ENCODE peak calls at places on chromosomes 12 and 14, in eight cellular contexts. One of them, this sample, is unnamed.

GRCh38 chr14:39243831-39244230 is 10.1 kb downstream of the MIA2 start:
- DNase-seq in pancreas: no peak
- DNase-seq in tibial artery: no peak
- DNase-seq in AG09309: no peak
- DNase-seq in NB4: no peak
- DNase-seq in bronchial epithelial cell: peak
- DNase-seq in nephron progenitor cell: no peak
- DNase-seq in Calu3: peak
- DNase-seq in this sample: no peak

GRCh38 chr14:104860414-104860813 is 4.7 kb upstream of the CEP170B start:
- DNase-seq in pancreas: no peak
- DNase-seq in tibial artery: peak
- DNase-seq in AG09309: no peak
- DNase-seq in NB4: no peak
- DNase-seq in bronchial epithelial cell: no peak
- DNase-seq in nephron progenitor cell: no peak
- DNase-seq in Calu3: no peak
- DNase-seq in this sample: no peak

GRCh38 chr12:46303039-46303666 is 34.3 kb upstream of the SLC38A1 start:
- DNase-seq in pancreas: peak
- DNase-seq in tibial artery: no peak
- DNase-seq in AG09309: no peak
- DNase-seq in NB4: peak
- DNase-seq in bronchial epithelial cell: peak
- DNase-seq in nephron progenitor cell: no peak
- DNase-seq in Calu3: peak
- DNase-seq in this sample: no peak

GRCh38 chr12:114274131-114274530 is 131.8 kb downstream of the TBX5 start:
- DNase-seq in pancreas: no peak
- DNase-seq in tibial artery: no peak
- DNase-seq in AG09309: no peak
- DNase-seq in NB4: no peak
- DNase-seq in bronchial epithelial cell: no peak
- DNase-seq in nephron progenitor cell: no peak
- DNase-seq in Calu3: no peak
- DNase-seq in this sample: no peak

GRCh38 chr14:94217116-94217515 is 43.0 kb downstream of the PPP4R4 start:
- DNase-seq in pancreas: no peak
- DNase-seq in tibial artery: no peak
- DNase-seq in AG09309: no peak
- DNase-seq in NB4: no peak
- DNase-seq in bronchial epithelial cell: no peak
- DNase-seq in nephron progenitor cell: no peak
- DNase-seq in Calu3: peak
- DNase-seq in this sample: no peak

GRCh38 chr14:20631821-20632389 is 9.6 kb downstream of the OR6S1 start:
- DNase-seq in pancreas: peak
- DNase-seq in tibial artery: no peak
- DNase-seq in AG09309: no peak
- DNase-seq in NB4: peak
- DNase-seq in bronchial epithelial cell: peak
- DNase-seq in nephron progenitor cell: peak
- DNase-seq in Calu3: peak
- DNase-seq in this sample: no peak

GRCh38 chr14:21308132-21308478 is 28.2 kb downstream of the RPGRIP1 start:
- DNase-seq in pancreas: no peak
- DNase-seq in tibial artery: no peak
- DNase-seq in AG09309: no peak
- DNase-seq in NB4: no peak
- DNase-seq in bronchial epithelial cell: no peak
- DNase-seq in nephron progenitor cell: no peak
- DNase-seq in Calu3: no peak
- DNase-seq in this sample: no peak

GRCh38 chr14:61569308-61569707 is 126.0 kb upstream of the HIF1A start:
- DNase-seq in pancreas: no peak
- DNase-seq in tibial artery: no peak
- DNase-seq in AG09309: no peak
- DNase-seq in NB4: peak
- DNase-seq in bronchial epithelial cell: no peak
- DNase-seq in nephron progenitor cell: no peak
- DNase-seq in Calu3: no peak
- DNase-seq in this sample: no peak

GRCh38 chr12:44875417-44875953 is 630 bp downstream of the NELL2 start:
- DNase-seq in pancreas: no peak
- DNase-seq in tibial artery: no peak
- DNase-seq in AG09309: no peak
- DNase-seq in NB4: no peak
- DNase-seq in bronchial epithelial cell: no peak
- DNase-seq in nephron progenitor cell: peak
- DNase-seq in Calu3: no peak
- DNase-seq in this sample: no peak

GRCh38 chr12:57216014-57216891 is at the start of gene NXPH4:
- DNase-seq in pancreas: peak
- DNase-seq in tibial artery: no peak
- DNase-seq in AG09309: no peak
- DNase-seq in NB4: no peak
- DNase-seq in bronchial epithelial cell: no peak
- DNase-seq in nephron progenitor cell: peak
- DNase-seq in Calu3: peak
- DNase-seq in this sample: no peak

GRCh38 chr12:11486623-11487444 is 91.5 kb upstream of the PRB2 start:
- DNase-seq in pancreas: peak
- DNase-seq in tibial artery: peak
- DNase-seq in AG09309: peak
- DNase-seq in NB4: peak
- DNase-seq in bronchial epithelial cell: peak
- DNase-seq in nephron progenitor cell: peak
- DNase-seq in Calu3: peak
- DNase-seq in this sample: peak

GRCh38 chr14:72634910-72635647 is 258.8 kb downstream of the DPF3 start:
- DNase-seq in pancreas: no peak
- DNase-seq in tibial artery: no peak
- DNase-seq in AG09309: no peak
- DNase-seq in NB4: no peak
- DNase-seq in bronchial epithelial cell: no peak
- DNase-seq in nephron progenitor cell: no peak
- DNase-seq in Calu3: no peak
- DNase-seq in this sample: no peak

DNA sequence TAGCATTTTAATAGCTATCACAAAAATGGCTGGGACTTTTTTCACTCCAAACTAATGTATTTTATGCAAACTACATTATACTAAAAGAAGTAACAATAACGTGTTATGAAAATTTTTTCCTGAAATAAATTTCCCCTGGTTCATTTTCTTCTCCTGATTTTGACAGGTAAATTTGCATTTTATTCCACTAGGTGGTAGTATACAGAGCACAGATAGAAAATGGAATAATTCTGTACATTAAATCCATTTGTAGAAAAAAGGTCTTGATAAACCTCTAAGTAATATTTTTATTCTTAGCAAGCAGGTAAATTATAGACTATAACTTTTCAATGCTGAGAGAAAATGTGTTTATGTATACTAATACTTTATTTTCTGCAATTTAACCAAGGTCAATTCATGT is 96.5 kb downstream of the BCAT1 start:
- DNase-seq in pancreas: no peak
- DNase-seq in tibial artery: no peak
- DNase-seq in AG09309: no peak
- DNase-seq in NB4: no peak
- DNase-seq in bronchial epithelial cell: no peak
- DNase-seq in nephron progenitor cell: no peak
- DNase-seq in Calu3: no peak
- DNase-seq in this sample: no peak
- TF ChIP-seq CTCF in pancreas: no peak
- TF ChIP-seq CTCF in tibial artery: no peak
- TF ChIP-seq CTCF in AG09309: peak
- TF ChIP-seq CTCF in NB4: peak
- TF ChIP-seq CTCF in bronchial epithelial cell: peak
- TF ChIP-seq CTCF in nephron progenitor cell: peak
- TF ChIP-seq CTCF in Calu3: peak
- TF ChIP-seq CTCF in this sample: peak

GRCh38 chr12:40330180-40330579 is 105.4 kb downstream of the LRRK2 start:
- DNase-seq in pancreas: no peak
- DNase-seq in tibial artery: no peak
- DNase-seq in AG09309: no peak
- DNase-seq in NB4: no peak
- DNase-seq in bronchial epithelial cell: no peak
- DNase-seq in nephron progenitor cell: no peak
- DNase-seq in Calu3: no peak
- DNase-seq in this sample: no peak

GRCh38 chr12:40327506-40327905 is 102.7 kb downstream of the LRRK2 start:
- DNase-seq in pancreas: no peak
- DNase-seq in tibial artery: no peak
- DNase-seq in AG09309: no peak
- DNase-seq in NB4: no peak
- DNase-seq in bronchial epithelial cell: no peak
- DNase-seq in nephron progenitor cell: no peak
- DNase-seq in Calu3: no peak
- DNase-seq in this sample: no peak

DNA sequence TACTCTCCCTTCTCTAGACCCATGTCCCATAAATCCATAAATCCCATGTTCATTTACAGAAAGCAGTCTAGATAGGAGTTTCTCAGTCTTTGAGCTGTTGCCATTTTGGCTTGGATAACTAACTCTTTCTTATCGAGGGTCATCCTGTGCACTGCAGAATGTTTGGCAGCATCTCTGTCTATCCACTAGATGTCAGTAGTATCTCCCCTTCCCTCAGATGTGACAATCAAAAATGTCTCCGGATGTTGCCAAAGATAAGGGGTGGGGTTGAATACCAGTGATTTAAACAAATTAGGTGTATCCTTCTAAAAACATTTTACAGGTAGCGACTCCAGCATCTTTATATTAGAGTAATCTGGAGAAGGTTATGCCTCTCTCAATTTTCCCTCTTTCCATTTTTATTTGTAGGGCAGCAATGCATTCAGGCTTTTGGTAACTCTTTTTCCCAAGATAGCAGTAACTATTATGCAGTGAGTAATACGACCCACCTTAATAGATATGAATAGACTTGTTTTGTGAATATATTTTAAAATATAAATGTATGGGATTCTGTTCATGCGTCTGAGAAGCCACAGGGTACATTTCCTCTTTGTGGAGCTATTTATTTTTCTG is 100.7 kb downstream of the LRRK2 start:
- DNase-seq in pancreas: no peak
- DNase-seq in tibial artery: no peak
- DNase-seq in AG09309: no peak
- DNase-seq in NB4: peak
- DNase-seq in bronchial epithelial cell: peak
- DNase-seq in nephron progenitor cell: no peak
- DNase-seq in Calu3: peak
- DNase-seq in this sample: no peak
- TF ChIP-seq CTCF in pancreas: no peak
- TF ChIP-seq CTCF in tibial artery: no peak
- TF ChIP-seq CTCF in AG09309: peak
- TF ChIP-seq CTCF in NB4: peak
- TF ChIP-seq CTCF in bronchial epithelial cell: peak
- TF ChIP-seq CTCF in nephron progenitor cell: peak
- TF ChIP-seq CTCF in Calu3: peak
- TF ChIP-seq CTCF in this sample: peak

GRCh38 chr14:74525361-74525851 is 31.8 kb downstream of the ISCA2 start:
- DNase-seq in pancreas: no peak
- DNase-seq in tibial artery: no peak
- DNase-seq in AG09309: no peak
- DNase-seq in NB4: no peak
- DNase-seq in bronchial epithelial cell: no peak
- DNase-seq in nephron progenitor cell: no peak
- DNase-seq in Calu3: no peak
- DNase-seq in this sample: no peak

GRCh38 chr14:74528886-74529285 is 35.3 kb downstream of the ISCA2 start:
- DNase-seq in pancreas: no peak
- DNase-seq in tibial artery: no peak
- DNase-seq in AG09309: no peak
- DNase-seq in NB4: no peak
- DNase-seq in bronchial epithelial cell: no peak
- DNase-seq in nephron progenitor cell: no peak
- DNase-seq in Calu3: no peak
- DNase-seq in this sample: no peak

GRCh38 chr14:74527736-74528280 is 34.2 kb downstream of the ISCA2 start:
- DNase-seq in pancreas: no peak
- DNase-seq in tibial artery: no peak
- DNase-seq in AG09309: no peak
- DNase-seq in NB4: no peak
- DNase-seq in bronchial epithelial cell: no peak
- DNase-seq in nephron progenitor cell: no peak
- DNase-seq in Calu3: no peak
- DNase-seq in this sample: no peak

GRCh38 chr14:74528406-74528805 is 34.8 kb downstream of the ISCA2 start:
- DNase-seq in pancreas: no peak
- DNase-seq in tibial artery: no peak
- DNase-seq in AG09309: no peak
- DNase-seq in NB4: no peak
- DNase-seq in bronchial epithelial cell: no peak
- DNase-seq in nephron progenitor cell: no peak
- DNase-seq in Calu3: no peak
- DNase-seq in this sample: no peak

GRCh38 chr14:74526854-74527585 is 33.5 kb downstream of the ISCA2 start:
- DNase-seq in pancreas: no peak
- DNase-seq in tibial artery: no peak
- DNase-seq in AG09309: no peak
- DNase-seq in NB4: no peak
- DNase-seq in bronchial epithelial cell: no peak
- DNase-seq in nephron progenitor cell: no peak
- DNase-seq in Calu3: peak
- DNase-seq in this sample: no peak
- TF ChIP-seq CTCF in pancreas: no peak
- TF ChIP-seq CTCF in tibial artery: no peak
- TF ChIP-seq CTCF in AG09309: no peak
- TF ChIP-seq CTCF in NB4: no peak
- TF ChIP-seq CTCF in bronchial epithelial cell: peak
- TF ChIP-seq CTCF in nephron progenitor cell: no peak
- TF ChIP-seq CTCF in Calu3: no peak
- TF ChIP-seq CTCF in this sample: no peak

DNA sequence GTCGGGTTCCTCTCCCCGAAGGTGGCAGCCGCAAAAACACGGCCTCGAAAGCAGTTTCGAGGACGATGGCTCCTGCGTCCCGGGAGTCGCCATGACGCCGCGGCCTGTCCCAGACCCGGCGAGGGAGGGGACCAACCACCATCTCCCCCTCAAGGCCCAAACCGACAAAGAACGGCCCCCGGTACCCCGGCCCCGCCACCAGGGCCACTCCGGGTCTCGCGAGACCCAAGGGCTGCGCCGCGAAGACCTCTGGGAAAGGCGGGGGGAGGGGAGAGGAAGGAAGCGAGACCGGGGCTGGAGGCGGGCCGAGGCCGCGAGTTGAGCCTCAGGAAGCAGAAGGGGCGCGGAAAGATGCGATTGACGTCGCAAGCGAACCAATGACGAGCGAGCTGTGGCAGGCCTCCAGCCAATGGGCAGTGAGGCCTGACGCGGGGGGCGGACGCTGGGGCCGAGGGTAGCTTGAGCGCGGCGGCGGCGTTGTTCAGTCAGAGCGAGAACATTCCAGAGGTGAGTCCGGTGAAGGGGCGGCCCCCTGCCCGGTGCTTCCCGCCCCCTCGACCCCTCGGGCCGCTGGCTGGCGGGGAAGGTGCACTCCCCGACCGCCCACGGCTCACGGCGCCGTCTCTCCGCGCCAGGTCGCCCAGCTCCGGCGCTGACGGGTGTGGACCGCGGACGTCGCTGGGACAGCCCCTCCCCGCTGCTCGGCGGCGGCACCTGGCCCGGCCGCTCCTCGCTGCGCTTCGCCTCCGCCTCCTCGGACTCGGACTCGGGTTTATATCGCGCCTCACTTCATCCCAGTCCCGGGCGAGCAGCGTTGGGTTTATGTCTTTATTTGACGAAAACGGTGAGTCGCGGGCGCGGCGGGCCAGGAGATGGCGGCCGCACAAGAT is at the start of gene EIF5:
- DNase-seq in pancreas: peak
- DNase-seq in tibial artery: peak
- DNase-seq in AG09309: peak
- DNase-seq in NB4: peak
- DNase-seq in bronchial epithelial cell: peak
- DNase-seq in nephron progenitor cell: peak
- DNase-seq in Calu3: peak
- DNase-seq in this sample: peak
- TF ChIP-seq CTCF in pancreas: peak
- TF ChIP-seq CTCF in tibial artery: peak
- TF ChIP-seq CTCF in AG09309: peak
- TF ChIP-seq CTCF in NB4: no peak
- TF ChIP-seq CTCF in bronchial epithelial cell: peak
- TF ChIP-seq CTCF in nephron progenitor cell: no peak
- TF ChIP-seq CTCF in Calu3: no peak
- TF ChIP-seq CTCF in this sample: peak